ENCODE peak calls at places on chromosome 1, in five cellular contexts. L, G, O, X and B are unnamed samples.

GRCh38 chr1:93350322-93350721 is 4.6 kb downstream of the DR1 start:
- DNase-seq in L (no peak), G (no peak), O (no peak), X (no peak), B (no peak)

GRCh38 chr1:158998781-158999161 is 10.9 kb upstream of the IFI16 start:
- DNase-seq in L (peak), G (no peak), O (no peak), X (peak), B (no peak)

GRCh38 chr1:184212649-184213314 is 161.3 kb downstream of the TSEN15 start:
- DNase-seq in L (peak), G (peak), O (no peak), X (peak), B (no peak)

GRCh38 chr1:207826557-207827487 is 75.0 kb downstream of the CD46 start:
- DNase-seq in L (no peak), G (no peak), O (no peak), X (no peak), B (peak)

GRCh38 chr1:48082271-48082925 is 85.2 kb upstream of the TRABD2B start:
- DNase-seq in L (no peak), G (no peak), O (no peak), X (no peak), B (no peak)

GRCh38 chr1:63773815-63774616 is at the start of gene ROR1:
- DNase-seq in L (no peak), G (no peak), O (peak), X (no peak), B (peak)

GRCh38 chr1:207218512-207219352 is 102.7 kb upstream of the CD55 start:
- DNase-seq in L (no peak), G (no peak), O (no peak), X (no peak), B (no peak)

GRCh38 chr1:39046811-39047210 is 20.7 kb downstream of the NDUFS5 start:
- DNase-seq in L (no peak), G (no peak), O (no peak), X (no peak), B (no peak)

GRCh38 chr1:200040516-200041138 is 13.1 kb downstream of the NR5A2 start:
- DNase-seq in L (no peak), G (no peak), O (peak), X (no peak), B (no peak)

GRCh38 chr1:32111789-32112188 is 3.9 kb downstream of the KPNA6 start:
- DNase-seq in L (no peak), G (no peak), O (no peak), X (no peak), B (no peak)

GRCh38 chr1:153506386-153506785 is 29.4 kb downstream of the S100A6 start:
- DNase-seq in L (no peak), G (no peak), O (no peak), X (no peak), B (no peak)

GRCh38 chr1:27192039-27192529 is 37.2 kb upstream of the SLC9A1 start:
- DNase-seq in L (no peak), G (no peak), O (peak), X (no peak), B (no peak)

GRCh38 chr1:66732407-66733166 is 19.7 kb upstream of the DYNLT5 start:
- DNase-seq in L (no peak), G (no peak), O (no peak), X (no peak), B (no peak)

DNA sequence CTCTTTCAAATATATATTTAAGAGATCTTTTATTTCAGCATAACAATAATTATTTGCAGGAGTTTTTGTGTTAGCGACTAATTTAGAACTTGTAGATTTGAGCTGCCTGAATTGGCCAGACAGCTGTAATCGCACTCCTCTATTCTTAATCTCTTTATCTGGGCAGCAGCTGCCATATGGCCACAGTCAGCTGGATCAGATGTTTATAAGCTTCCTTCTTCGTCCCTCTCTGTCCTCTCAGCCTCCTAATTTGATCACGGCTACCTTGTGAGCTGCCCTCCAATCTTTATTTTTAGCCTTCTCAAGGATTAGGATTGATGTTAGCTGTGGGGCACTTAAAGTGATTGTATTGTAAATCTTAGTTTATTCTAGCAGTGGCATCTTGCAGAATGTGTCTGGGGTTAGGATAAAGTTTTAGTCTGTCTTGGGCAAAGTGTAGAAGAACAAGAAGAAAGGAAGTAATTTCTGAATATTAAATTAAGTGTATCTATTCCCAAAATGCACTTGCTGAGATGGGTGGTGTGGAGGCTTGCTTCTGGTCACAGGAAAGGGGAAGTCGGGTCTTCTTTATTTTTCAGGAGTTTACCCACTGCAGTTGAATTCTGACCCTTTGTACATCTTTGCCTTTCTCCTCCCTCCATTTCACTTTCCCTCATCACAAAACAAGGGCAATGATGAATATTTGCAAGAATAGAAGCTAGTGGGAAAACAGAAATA is 1.1 kb downstream of the ZBTB18 start:
- DNase-seq in L (no peak), G (no peak), O (no peak), X (no peak), B (no peak)
- H3K4me3 ChIP-seq in L (no peak), G (no peak), O (no peak), X (no peak), B (no peak)

DNA sequence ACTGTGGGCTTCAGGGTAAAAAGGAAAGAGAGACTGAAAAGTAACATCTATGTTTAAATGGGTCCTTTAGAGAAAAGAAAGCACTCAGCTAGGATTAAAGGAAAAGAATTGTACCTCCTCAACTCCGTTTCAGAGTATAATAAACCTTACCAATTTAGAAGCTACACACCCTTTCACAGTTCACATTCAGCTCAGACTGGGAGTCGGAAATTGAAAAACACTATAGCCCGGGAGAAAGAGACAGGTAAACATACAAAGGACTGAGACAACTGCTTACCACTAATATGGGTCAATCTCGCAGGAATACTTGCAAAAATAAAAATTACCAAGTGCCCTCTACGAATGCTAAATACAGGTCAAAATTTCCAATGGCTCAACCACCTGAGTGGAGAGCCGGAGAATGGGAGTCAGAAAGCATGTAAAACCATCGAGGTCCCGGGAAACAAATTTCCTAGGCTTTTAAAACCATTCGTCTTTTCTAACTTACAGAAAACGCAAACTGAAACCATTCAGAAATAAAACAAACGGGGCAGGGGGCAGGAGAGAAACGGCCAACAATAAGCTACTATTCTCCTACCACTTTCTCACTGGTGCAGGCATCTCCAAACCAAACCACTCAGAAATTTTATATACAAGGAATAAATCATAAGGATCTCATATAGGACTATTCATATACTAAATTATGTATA is 136.7 kb downstream of the RERE start:
- DNase-seq in L (no peak), G (no peak), O (no peak), X (no peak), B (no peak)
- H3K4me3 ChIP-seq in L (peak), G (no peak), O (no peak), X (no peak), B (peak)

GRCh38 chr1:3595949-3596348 is 15.4 kb downstream of the MEGF6 start:
- DNase-seq in L (no peak), G (no peak), O (no peak), X (no peak), B (no peak)

GRCh38 chr1:3594706-3595377 is 16.5 kb downstream of the MEGF6 start:
- DNase-seq in L (no peak), G (no peak), O (no peak), X (no peak), B (no peak)

GRCh38 chr1:3593745-3594144 is 17.6 kb downstream of the MEGF6 start:
- DNase-seq in L (no peak), G (no peak), O (no peak), X (no peak), B (no peak)

GRCh38 chr1:3590951-3591865 is 20.1 kb downstream of the MEGF6 start:
- DNase-seq in L (no peak), G (no peak), O (no peak), X (no peak), B (no peak)

DNA sequence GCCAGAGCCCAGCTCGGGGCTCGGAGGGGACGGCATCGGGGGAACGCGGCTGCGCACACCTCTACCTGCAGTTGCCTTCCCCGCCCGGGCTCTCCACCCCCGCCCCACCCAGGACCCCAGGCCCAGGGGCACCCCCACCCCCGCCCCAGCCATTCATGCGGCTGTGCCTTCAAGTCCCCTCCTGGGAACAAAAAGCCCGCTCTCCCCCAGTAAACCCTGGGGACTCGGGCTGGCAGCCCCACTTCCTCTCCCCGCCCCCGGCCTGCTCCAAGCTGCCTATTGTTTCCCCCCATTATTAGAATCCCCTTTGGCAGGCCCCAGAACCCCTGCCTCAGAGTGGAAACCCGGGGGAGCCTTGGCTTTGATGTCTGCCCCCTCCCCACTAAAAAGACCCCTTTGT is 18.0 kb downstream of the MEGF6 start:
- DNase-seq in L (no peak), G (no peak), O (no peak), X (no peak), B (no peak)
- H3K4me3 ChIP-seq in L (no peak), G (no peak), O (no peak), X (no peak), B (no peak)

DNA sequence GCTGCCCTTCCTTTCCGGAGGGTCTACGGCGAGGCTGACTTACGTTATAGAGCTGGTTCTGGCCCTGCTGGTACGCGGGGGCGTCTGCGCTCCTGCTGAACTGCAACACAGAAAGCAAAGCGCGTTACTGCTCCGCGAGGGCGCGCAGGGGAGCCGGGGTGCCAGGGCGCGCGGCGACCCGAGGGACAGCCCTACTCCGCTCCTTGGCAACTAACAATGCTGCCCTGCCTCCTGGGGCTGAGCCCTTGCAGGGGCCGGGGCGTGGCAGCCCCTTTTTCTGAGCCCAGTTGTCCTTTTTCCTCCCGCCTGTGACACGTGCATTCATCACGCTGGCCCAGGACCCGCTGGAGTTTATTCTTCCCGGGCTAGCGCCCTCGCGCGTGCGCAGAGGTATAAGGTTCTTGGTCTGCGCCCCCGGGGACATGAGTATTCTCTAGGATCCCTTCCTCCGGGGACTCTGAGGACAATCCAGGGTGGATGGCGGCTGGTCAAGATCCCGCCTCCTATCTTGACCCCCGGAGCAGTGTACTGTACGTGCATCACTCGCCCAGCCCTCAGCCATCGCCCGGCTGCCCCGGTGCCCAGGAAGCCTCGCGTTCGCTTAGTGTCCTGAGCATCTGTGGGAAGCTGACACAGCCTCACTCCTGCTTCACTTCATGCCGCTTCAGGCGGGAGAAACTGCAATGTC is 78.9 kb downstream of the CD247 start:
- DNase-seq in L (no peak), G (no peak), O (no peak), X (no peak), B (no peak)
- H3K4me3 ChIP-seq in L (peak), G (peak), O (no peak), X (peak), B (peak)

GRCh38 chr1:20366076-20366765 is 75.5 kb downstream of the VWA5B1 start:
- DNase-seq in L (no peak), G (no peak), O (peak), X (no peak), B (no peak)
- H3K4me3 ChIP-seq in L (peak), G (no peak), O (no peak), X (no peak), B (peak)

GRCh38 chr1:90726716-90727480 is 9.8 kb upstream of the BARHL2 start:
- DNase-seq in L (no peak), G (no peak), O (no peak), X (no peak), B (no peak)

GRCh38 chr1:90724361-90724760 is 7.3 kb upstream of the BARHL2 start:
- DNase-seq in L (no peak), G (no peak), O (no peak), X (no peak), B (no peak)

GRCh38 chr1:90724926-90725325 is 7.8 kb upstream of the BARHL2 start:
- DNase-seq in L (no peak), G (no peak), O (no peak), X (no peak), B (no peak)

GRCh38 chr1:90725961-90726715 is 9.0 kb upstream of the BARHL2 start:
- DNase-seq in L (no peak), G (no peak), O (no peak), X (no peak), B (no peak)

DNA sequence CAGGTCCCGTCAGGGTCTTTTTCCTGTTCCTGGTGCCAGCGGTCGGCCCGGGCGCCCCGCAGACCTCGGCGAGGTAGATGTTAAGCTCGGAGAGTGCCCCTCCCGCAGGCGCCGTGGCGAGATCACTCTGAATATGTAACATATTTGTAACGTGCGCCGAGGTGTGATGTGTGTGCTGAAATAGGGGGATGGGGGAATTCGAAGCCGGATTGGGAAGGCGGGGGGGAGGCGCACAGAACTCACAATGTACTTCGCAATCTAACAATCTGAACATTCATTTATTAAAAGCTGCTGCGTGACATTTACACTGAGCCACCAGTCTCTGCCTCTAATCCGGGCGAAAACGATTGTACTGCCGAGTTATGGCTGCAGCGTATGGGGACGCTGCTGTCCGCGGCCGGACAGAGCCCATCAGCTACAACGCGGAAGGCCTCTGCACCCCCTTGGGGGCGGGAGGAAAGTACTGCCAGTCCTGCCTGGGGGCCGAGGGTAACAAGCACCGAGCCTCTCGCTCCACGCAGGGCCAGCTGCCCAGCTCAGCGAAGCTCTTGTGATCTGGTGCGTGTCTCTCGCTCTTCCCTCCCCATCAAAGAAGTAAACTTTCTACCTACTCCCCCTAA is 8.3 kb upstream of the BARHL2 start:
- DNase-seq in L (no peak), G (no peak), O (no peak), X (no peak), B (no peak)
- H3K4me3 ChIP-seq in L (no peak), G (peak), O (no peak), X (no peak), B (peak)

DNA sequence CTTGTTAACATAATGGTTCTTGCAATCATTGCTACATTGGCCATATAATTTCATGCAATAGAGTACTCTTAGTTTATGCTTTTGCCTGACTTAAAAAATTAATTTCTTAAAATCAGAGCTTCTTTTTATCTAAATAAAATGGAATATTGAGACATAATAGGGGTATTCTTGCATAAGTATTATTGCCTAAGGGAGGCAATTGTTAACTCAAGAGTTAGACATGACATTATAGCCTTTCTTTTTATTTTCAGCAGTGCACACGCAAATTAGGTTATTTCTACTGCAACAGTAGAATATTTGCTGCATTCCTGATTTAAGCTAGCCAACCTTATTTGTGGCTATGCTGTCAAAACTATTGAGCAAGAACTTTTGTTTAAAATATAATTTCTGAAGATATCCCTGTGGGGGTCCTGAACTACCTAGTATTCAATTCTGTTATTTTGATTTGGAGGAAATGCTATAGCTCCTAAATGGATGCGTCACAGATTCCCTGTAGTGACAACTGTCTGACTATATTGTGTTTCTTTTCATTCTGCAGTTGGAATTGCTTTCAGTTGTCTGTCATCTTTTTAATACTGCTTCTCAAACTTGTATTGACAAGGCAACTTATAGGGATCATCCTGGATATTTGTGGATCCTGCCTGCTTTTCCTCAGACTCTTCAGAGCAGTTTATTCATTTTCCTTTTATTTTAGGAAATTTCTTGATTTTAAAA is 211.0 kb downstream of the PATJ start:
- DNase-seq in L (no peak), G (peak), O (no peak), X (no peak), B (no peak)
- H3K4me3 ChIP-seq in L (no peak), G (no peak), O (no peak), X (no peak), B (no peak)